ENCODE peak calls at places on chromosomes 12 and 14, in six cellular contexts. H is fibroblast of the aortic adventitia, A is mucosa of descending colon, Z is HCT116, Y is cardiac muscle cell, U is esophagus muscularis mucosa. F is an unnamed sample.

GRCh38 chr12:27592548-27592947 is 68.5 kb downstream of the PPFIBP1 start:
- DNase-seq in H (peak), A (no peak), Z (no peak), Y (no peak), U (no peak), F (peak)

GRCh38 chr12:68267892-68268396 is 14.5 kb upstream of the IL22 start:
- DNase-seq in H (peak), A (no peak), Z (no peak), Y (no peak), U (no peak), F (no peak)

GRCh38 chr12:118188690-118189371 is 52.9 kb downstream of the PEBP1 start:
- DNase-seq in H (peak), A (no peak), Z (no peak), Y (no peak), U (no peak), F (peak)

GRCh38 chr14:101500061-101500460 is 61.2 kb upstream of the DIO3 start:
- DNase-seq in H (no peak), A (no peak), Z (no peak), Y (no peak), U (no peak), F (no peak)

GRCh38 chr12:122949405-122949804 is 16.9 kb downstream of the ABCB9 start:
- DNase-seq in H (no peak), A (no peak), Z (no peak), Y (no peak), U (no peak), F (no peak)

GRCh38 chr12:49014547-49014946 is 4.0 kb downstream of the PRKAG1 start:
- DNase-seq in H (peak), A (no peak), Z (no peak), Y (peak), U (no peak), F (no peak)

GRCh38 chr12:124567673-124568373 is 411 bp upstream of the NCOR2 start:
- DNase-seq in H (peak), A (peak), Z (no peak), Y (peak), U (peak), F (peak)

GRCh38 chr12:101859664-101860607 is 17.4 kb upstream of the DRAM1 start:
- DNase-seq in H (peak), A (no peak), Z (no peak), Y (no peak), U (no peak), F (no peak)

GRCh38 chr14:100212476-100213333 is 26.2 kb upstream of the YY1 start:
- DNase-seq in H (no peak), A (no peak), Z (no peak), Y (no peak), U (no peak), F (no peak)

GRCh38 chr12:29278673-29279420 is 102.1 kb downstream of the ERGIC2 start:
- DNase-seq in H (peak), A (no peak), Z (no peak), Y (no peak), U (no peak), F (no peak)

GRCh38 chr14:100883789-100884101 is 19.8 kb downstream of the RTL1 start:
- DNase-seq in H (no peak), A (no peak), Z (no peak), Y (no peak), U (no peak), F (no peak)

GRCh38 chr12:76030378-76031080 is 1.0 kb downstream of the PHLDA1 start:
- DNase-seq in H (peak), A (peak), Z (no peak), Y (peak), U (peak), F (peak)

GRCh38 chr12:91984571-91984970 is 161.1 kb downstream of the BTG1 start:
- DNase-seq in H (peak), A (no peak), Z (no peak), Y (no peak), U (no peak), F (no peak)

GRCh38 chr14:72492196-72492595 is 401.7 kb downstream of the DPF3 start:
- DNase-seq in H (no peak), A (no peak), Z (no peak), Y (no peak), U (no peak), F (no peak)

GRCh38 chr12:124369901-124370378 is 75.0 kb downstream of the RFLNA start:
- DNase-seq in H (no peak), A (no peak), Z (no peak), Y (no peak), U (no peak), F (no peak)

GRCh38 chr12:1329784-1330474 is 264.5 kb downstream of the FBXL14 start:
- DNase-seq in H (no peak), A (no peak), Z (no peak), Y (no peak), U (no peak), F (no peak)

GRCh38 chr14:93013368-93013719 is 90.4 kb downstream of the CHGA start:
- DNase-seq in H (peak), A (no peak), Z (no peak), Y (no peak), U (no peak), F (no peak)

GRCh38 chr12:97167598-97167997 is 260.5 kb downstream of the NEDD1 start:
- DNase-seq in H (no peak), A (no peak), Z (no peak), Y (no peak), U (no peak), F (no peak)

GRCh38 chr14:86423212-86423611 is 893.3 kb downstream of the FLRT2 start:
- DNase-seq in H (no peak), A (no peak), Z (no peak), Y (no peak), U (no peak), F (no peak)

GRCh38 chr12:42798811-42799438 is 209.4 kb upstream of the PRICKLE1 start:
- DNase-seq in H (peak), A (no peak), Z (no peak), Y (no peak), U (no peak), F (no peak)

GRCh38 chr12:104305349-104305748 is 1.8 kb downstream of the EID3 start:
- DNase-seq in H (no peak), A (no peak), Z (no peak), Y (no peak), U (no peak), F (no peak)

GRCh38 chr14:91975763-91976162 is 28.3 kb upstream of the FBLN5 start:
- DNase-seq in H (no peak), A (no peak), Z (no peak), Y (no peak), U (no peak), F (no peak)

GRCh38 chr12:110224379-110225304 is 56.4 kb upstream of the ATP2A2 start:
- DNase-seq in H (peak), A (no peak), Z (no peak), Y (no peak), U (no peak), F (no peak)
- TF ChIP-seq CTCF in H (peak), A (peak), Z (peak), Y (peak), U (peak), F (peak)

DNA sequence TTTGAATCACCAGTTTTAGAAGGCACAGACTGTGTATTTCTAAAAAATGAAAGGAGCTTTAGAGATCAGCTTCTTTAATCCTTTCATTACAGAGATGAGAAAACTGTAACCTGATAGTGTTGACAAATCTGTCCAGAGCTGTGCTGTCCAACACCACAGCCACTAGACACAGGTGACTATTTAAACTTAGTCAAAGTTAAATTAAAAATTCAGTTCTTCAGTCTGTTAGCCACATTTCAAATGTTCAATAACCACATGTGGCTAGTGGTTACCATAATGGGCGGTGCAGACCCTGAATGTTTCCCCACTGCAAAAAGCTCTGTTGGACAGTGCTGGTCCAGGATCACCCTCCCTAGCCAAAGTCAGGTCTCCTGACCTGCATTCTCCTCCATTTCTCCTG is 21.6 kb downstream of the DAD1 start:
- DNase-seq in H (no peak), A (no peak), Z (no peak), Y (no peak), U (no peak), F (no peak)
- H3K4me3 ChIP-seq in H (no peak), A (no peak), Z (no peak), Y (no peak), U (no peak), F (no peak)

GRCh38 chr14:64733899-64734298 is 29.7 kb downstream of the PLEKHG3 start:
- DNase-seq in H (no peak), A (no peak), Z (no peak), Y (no peak), U (no peak), F (no peak)

GRCh38 chr14:64734990-64735389 is 30.8 kb downstream of the PLEKHG3 start:
- DNase-seq in H (no peak), A (peak), Z (no peak), Y (no peak), U (no peak), F (peak)

GRCh38 chr14:64737391-64738305 is 33.4 kb downstream of the PLEKHG3 start:
- DNase-seq in H (no peak), A (peak), Z (no peak), Y (no peak), U (no peak), F (no peak)

GRCh38 chr14:64738306-64738879 is 34.2 kb downstream of the PLEKHG3 start:
- DNase-seq in H (no peak), A (peak), Z (no peak), Y (no peak), U (no peak), F (no peak)

DNA sequence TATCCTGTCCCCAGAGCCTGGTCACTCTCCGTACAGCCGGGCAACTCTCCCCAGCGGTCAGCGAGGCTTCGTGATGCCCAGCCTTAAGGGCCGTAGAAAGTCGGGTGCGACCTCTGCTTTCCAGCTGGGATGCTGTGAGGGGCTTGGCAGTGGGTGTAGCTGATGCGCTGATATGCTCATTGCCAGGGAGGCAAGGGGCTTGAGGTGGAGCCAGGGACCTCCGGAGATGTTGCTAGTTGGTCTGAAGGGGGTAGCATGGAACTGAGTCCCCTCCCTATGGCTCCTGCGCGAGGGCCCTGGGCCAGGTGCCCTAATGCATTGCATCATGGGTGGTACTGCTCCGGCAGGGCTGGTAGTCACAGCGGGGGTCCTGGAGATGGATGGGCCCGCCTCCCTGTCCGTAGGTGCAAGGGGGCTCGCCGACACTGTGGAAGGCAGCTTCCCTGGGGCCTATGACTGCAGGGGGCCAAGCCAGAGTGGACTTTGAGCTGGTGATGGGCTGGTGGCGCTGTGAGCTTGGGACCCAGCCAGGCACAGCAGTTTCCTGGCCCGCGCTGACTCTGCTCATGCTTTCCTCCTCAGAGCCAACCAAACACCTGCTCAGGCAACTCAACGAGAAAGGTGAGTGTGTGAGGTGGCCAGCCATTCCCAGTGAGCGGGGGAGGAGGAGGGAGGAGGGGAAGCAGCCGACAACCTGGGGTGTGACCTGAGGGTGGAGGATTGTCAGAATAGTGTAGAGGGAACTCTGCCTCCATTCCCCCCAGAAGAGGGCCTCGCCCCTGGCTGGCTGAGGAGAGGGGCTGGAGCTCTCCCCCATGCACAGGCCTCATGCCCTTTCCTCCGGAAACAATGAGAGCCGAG is 32.3 kb downstream of the PLEKHG3 start:
- DNase-seq in H (no peak), A (peak), Z (no peak), Y (no peak), U (no peak), F (peak)
- TF ChIP-seq CTCF in H (no peak), A (no peak), Z (no peak), Y (no peak), U (no peak), F (no peak)

GRCh38 chr12:64190140-64190539 is 32.0 kb downstream of the KICS2 start:
- DNase-seq in H (no peak), A (no peak), Z (no peak), Y (no peak), U (no peak), F (no peak)

GRCh38 chr12:64186789-64187188 is 35.3 kb downstream of the KICS2 start:
- DNase-seq in H (peak), A (no peak), Z (no peak), Y (no peak), U (no peak), F (no peak)

GRCh38 chr12:64189530-64189929 is 32.6 kb downstream of the KICS2 start:
- DNase-seq in H (no peak), A (no peak), Z (no peak), Y (no peak), U (no peak), F (no peak)

GRCh38 chr12:64187794-64188193 is 34.3 kb downstream of the KICS2 start:
- DNase-seq in H (no peak), A (no peak), Z (no peak), Y (no peak), U (no peak), F (no peak)

GRCh38 chr12:64187370-64187769 is 34.7 kb downstream of the KICS2 start:
- DNase-seq in H (peak), A (no peak), Z (no peak), Y (no peak), U (no peak), F (no peak)
- H3K4me3 ChIP-seq in H (no peak), A (no peak), Z (no peak), Y (no peak), U (no peak), F (no peak)